ENCODE peak calls at places on chromosome 17, in seven cellular contexts. Z is pancreas, M is astrocyte of the cerebellum, E is fibroblast of the aortic adventitia, J is adrenal gland, V is esophagus muscularis mucosa, T is stomach. C is an unnamed sample.

GRCh38 chr17:69834494-69834893 is 240.5 kb upstream of the KCNJ16 start:
- DNase-seq in M (no peak), Z (no peak), E (no peak), V (no peak), J (no peak), T (no peak), C (no peak)

GRCh38 chr17:77893144-77894044 is 65.1 kb upstream of the TNRC6C start:
- DNase-seq in T (no peak), V (no peak), J (no peak), Z (no peak), E (no peak), M (no peak), C (no peak)

GRCh38 chr17:73335591-73336503 is 24.0 kb upstream of the CDC42EP4 start:
- DNase-seq in J (no peak), M (no peak), T (peak), Z (no peak), E (no peak), V (no peak), C (no peak)

GRCh38 chr17:8019161-8019560 is 16.7 kb downstream of the GUCY2D start:
- DNase-seq in V (no peak), M (no peak), E (no peak), T (no peak), Z (no peak), J (no peak), C (no peak)

GRCh38 chr17:29930399-29931010 is 477 bp upstream of the SSH2 start:
- DNase-seq in M (no peak), J (no peak), T (no peak), Z (no peak), V (no peak), E (peak), C (no peak)

GRCh38 chr17:61178284-61178683 is 221.4 kb upstream of the TBX2 start:
- DNase-seq in M (no peak), V (no peak), J (no peak), T (no peak), E (no peak), Z (no peak), C (no peak)

GRCh38 chr17:2054740-2055493 is at the start of gene HIC1:
- DNase-seq in J (peak), Z (peak), V (peak), T (peak), M (no peak), E (peak), C (peak)

GRCh38 chr17:44308320-44308818 is at the start of gene RUNDC3A:
- DNase-seq in E (peak), T (peak), J (peak), Z (peak), V (peak), M (peak), C (peak)

GRCh38 chr17:78409191-78409621 is 30.8 kb downstream of the PGS1 start:
- DNase-seq in E (no peak), M (no peak), J (no peak), Z (peak), V (no peak), T (peak), C (no peak)

GRCh38 chr17:36778458-36778857 is 158.8 kb upstream of the LHX1 start:
- DNase-seq in J (no peak), M (no peak), Z (no peak), T (no peak), V (no peak), E (no peak), C (no peak)

GRCh38 chr17:59370580-59371299 is 39.3 kb downstream of the YPEL2 start:
- DNase-seq in M (no peak), E (no peak), T (no peak), Z (peak), J (no peak), V (no peak), C (no peak)

GRCh38 chr17:39765766-39766165 is 28.0 kb downstream of the GRB7 start:
- DNase-seq in J (no peak), Z (no peak), V (no peak), M (no peak), E (no peak), T (no peak), C (no peak)

GRCh38 chr17:15233022-15233805 is 31.9 kb downstream of the PMP22 start:
- DNase-seq in J (peak), V (no peak), Z (no peak), M (no peak), E (peak), T (no peak), C (no peak)

GRCh38 chr17:5785867-5786509 is 201.7 kb upstream of the NLRP1 start:
- DNase-seq in M (no peak), V (no peak), J (no peak), Z (no peak), E (peak), T (no peak), C (no peak)

GRCh38 chr17:48612854-48613691 is 2.0 kb downstream of the HOXB8 start:
- DNase-seq in V (no peak), J (peak), Z (no peak), M (no peak), T (no peak), E (no peak), C (peak)

GRCh38 chr17:44002141-44002848 is 2.1 kb upstream of the NAGS start:
- DNase-seq in E (peak), Z (no peak), V (no peak), J (no peak), M (no peak), T (no peak), C (no peak)

GRCh38 chr17:39894681-39895376 is 23.6 kb downstream of the GSDMB start:
- DNase-seq in M (no peak), J (no peak), V (no peak), E (no peak), Z (no peak), T (no peak), C (no peak)

GRCh38 chr17:5780476-5780875 is 196.2 kb upstream of the NLRP1 start:
- DNase-seq in Z (no peak), T (no peak), E (peak), M (no peak), V (no peak), J (no peak), C (no peak)

GRCh38 chr17:858941-859452 is 76.8 kb downstream of the MRM3 start:
- DNase-seq in J (no peak), Z (no peak), M (no peak), V (no peak), E (peak), T (no peak), C (no peak)

GRCh38 chr17:49148171-49148570 is 15.6 kb downstream of the B4GALNT2 start:
- DNase-seq in V (no peak), Z (no peak), M (no peak), E (no peak), T (no peak), J (no peak), C (no peak)

GRCh38 chr17:45763182-45763581 is 20.9 kb upstream of the CRHR1 start:
- DNase-seq in Z (no peak), V (no peak), J (no peak), T (no peak), M (no peak), E (no peak), C (no peak)

GRCh38 chr17:2030779-2031163 is 818 bp downstream of the DPH1 start:
- DNase-seq in E (peak), J (peak), Z (no peak), T (no peak), M (no peak), V (no peak), C (peak)

GRCh38 chr17:14297161-14297851 is 3.6 kb upstream of the HS3ST3B1 start:
- DNase-seq in Z (no peak), T (peak), V (peak), E (peak), M (no peak), J (no peak), C (peak)

GRCh38 chr17:60964160-60964559 is 286.5 kb downstream of the BCAS3 start:
- DNase-seq in Z (no peak), E (no peak), T (no peak), V (no peak), J (no peak), M (no peak), C (no peak)

GRCh38 chr17:75832652-75833400 is 11.4 kb downstream of the UNC13D start:
- DNase-seq in V (no peak), M (no peak), Z (no peak), T (no peak), J (no peak), E (no peak), C (no peak)

GRCh38 chr17:82219083-82219482 is 6.4 kb upstream of the CCDC57 start:
- DNase-seq in M (no peak), T (no peak), V (no peak), Z (no peak), J (no peak), E (no peak), C (no peak)

GRCh38 chr17:2386400-2387085 is 14.3 kb downstream of the MNT start:
- DNase-seq in T (peak), M (no peak), V (no peak), J (no peak), Z (no peak), E (no peak), C (no peak)

GRCh38 chr17:10136258-10136981 is 62.0 kb downstream of the GAS7 start:
- DNase-seq in T (no peak), J (no peak), E (no peak), M (no peak), V (no peak), Z (no peak), C (no peak)

GRCh38 chr17:7176870-7177209 is 2.3 kb downstream of the ASGR1 start:
- DNase-seq in T (no peak), J (peak), V (no peak), M (no peak), E (no peak), Z (no peak), C (no peak)

GRCh38 chr17:77756846-77757610 is 201.5 kb upstream of the TNRC6C start:
- DNase-seq in J (no peak), E (no peak), M (no peak), V (no peak), T (no peak), Z (no peak), C (no peak)

GRCh38 chr17:47305302-47305923 is 18.3 kb upstream of the EFCAB13 start:
- DNase-seq in E (peak), V (no peak), M (peak), Z (no peak), T (no peak), J (peak), C (no peak)

DNA sequence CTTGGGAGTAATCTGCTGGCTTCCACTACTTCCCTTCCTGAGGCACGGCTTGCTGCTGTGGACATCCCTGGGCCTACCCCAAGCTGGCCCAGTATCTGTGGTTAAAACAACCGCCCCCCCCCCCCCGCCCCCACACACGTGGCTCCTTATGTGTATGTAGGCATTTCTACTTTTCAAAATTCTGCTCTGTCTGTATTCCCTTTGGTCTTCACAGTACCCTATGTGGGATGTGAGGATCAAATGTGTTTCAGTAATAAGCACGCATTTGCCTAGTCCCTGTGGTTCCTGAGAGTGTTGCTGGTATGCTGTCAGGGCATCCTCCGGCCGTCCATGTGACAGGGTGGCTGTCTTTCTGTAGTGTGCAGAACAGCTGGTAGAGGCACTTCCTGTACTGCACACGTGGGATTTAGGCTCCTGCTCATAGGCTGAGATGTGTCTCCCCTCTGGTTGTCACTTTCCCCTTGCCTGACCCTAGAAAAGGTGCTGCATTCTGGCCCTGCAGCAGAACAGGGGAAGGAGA is 2.2 kb downstream of the NT5M start:
- DNase-seq in V (no peak), J (peak), M (no peak), E (no peak), Z (no peak), T (no peak), C (no peak)
- TF ChIP-seq CTCF in V (no peak), J (no peak), M (no peak), E (no peak), Z (no peak), T (no peak), C (no peak)

DNA sequence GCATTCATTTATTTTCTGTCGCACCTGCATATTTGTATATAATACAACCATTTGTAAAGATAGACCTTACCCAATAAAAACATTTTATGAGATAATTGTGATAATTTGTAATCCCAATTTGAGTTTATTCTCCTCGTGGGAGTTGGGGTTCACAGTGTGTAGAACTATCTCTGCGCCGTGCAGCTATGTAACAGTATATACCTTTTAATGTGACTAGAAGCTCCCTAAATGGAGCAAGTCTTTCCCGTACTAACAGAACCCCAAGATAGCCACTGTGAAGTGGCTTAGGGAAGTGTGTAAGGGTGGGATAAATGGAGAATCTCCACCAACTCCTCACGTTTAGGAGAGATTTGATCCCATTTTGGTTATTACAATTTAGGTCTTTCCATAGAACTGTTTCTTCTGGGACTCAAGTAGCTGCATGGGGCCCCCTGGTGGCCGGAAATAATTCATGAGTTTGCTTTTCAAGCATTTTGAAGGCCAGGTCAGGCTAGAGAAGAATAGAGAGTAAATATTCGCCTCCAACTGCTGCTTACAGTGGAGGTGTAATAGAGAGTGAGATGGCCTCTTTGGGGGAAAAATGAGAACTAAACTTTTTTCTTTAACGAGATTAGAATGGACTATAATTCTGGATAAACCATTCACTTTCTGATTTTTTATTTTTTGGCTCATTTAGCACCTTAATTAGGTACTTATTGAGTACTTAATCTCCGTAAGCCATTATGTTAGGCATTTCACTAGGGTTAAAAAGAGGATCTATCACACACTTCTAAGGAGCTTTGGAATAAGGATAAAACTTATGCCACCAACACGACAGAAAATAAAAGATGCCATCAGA is 4.5 kb downstream of the TMEM100 start:
- DNase-seq in T (peak), V (no peak), E (peak), Z (peak), J (peak), M (peak), C (peak)
- TF ChIP-seq CTCF in T (peak), V (peak), E (peak), Z (peak), J (peak), M (peak), C (peak)

GRCh38 chr17:4162366-4162765 is 19.4 kb downstream of the CYB5D2 start:
- DNase-seq in M (no peak), T (no peak), E (no peak), Z (no peak), J (no peak), V (no peak), C (no peak)

GRCh38 chr17:4159761-4160160 is 16.8 kb downstream of the CYB5D2 start:
- DNase-seq in M (no peak), J (no peak), T (no peak), Z (no peak), E (no peak), V (no peak), C (no peak)

GRCh38 chr17:4160294-4160859 is 17.4 kb downstream of the CYB5D2 start:
- DNase-seq in Z (no peak), M (no peak), E (no peak), J (no peak), T (no peak), V (no peak), C (no peak)

GRCh38 chr17:4161560-4162221 is 18.7 kb downstream of the CYB5D2 start:
- DNase-seq in M (no peak), J (peak), V (no peak), T (no peak), Z (no peak), E (peak), C (no peak)

GRCh38 chr17:4161179-4161559 is 18.2 kb downstream of the CYB5D2 start:
- DNase-seq in V (no peak), J (peak), Z (no peak), E (peak), T (peak), M (peak), C (no peak)
- TF ChIP-seq CTCF in V (no peak), J (no peak), Z (no peak), E (peak), T (no peak), M (peak), C (no peak)

DNA sequence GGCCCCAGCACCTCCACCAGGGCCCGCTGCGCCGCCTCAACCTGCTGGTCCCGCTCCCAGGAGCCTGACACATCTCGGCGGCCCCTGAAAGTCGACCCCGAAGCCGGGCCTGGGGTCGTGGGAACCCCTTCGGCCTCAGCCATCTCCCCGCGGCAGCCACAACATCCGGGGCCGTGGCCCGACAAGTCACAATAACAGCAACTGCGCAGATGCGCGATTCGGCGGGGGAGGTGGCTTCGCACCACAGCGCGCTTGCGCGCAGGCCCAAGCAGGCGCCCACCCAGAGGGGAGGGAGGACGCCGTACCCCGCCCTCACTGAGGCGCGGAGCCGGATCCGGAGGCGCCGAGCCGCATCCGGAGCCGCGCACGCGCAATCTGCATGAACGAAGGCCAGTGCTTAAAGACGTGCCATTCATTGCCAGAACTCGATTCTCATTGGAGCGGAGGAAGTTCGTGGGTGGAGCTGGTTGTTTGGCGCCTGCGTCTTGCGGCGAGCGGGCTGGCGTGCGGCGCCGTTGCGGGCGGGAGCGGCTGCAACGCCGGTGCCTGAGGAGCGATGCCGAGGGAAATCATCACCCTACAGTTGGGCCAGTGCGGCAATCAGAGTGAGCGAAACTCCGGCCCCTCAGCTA is at the start of the genes RETREG3 and TUBG1:
- DNase-seq in M (peak), V (peak), E (peak), J (peak), T (peak), Z (peak), C (peak)
- TF ChIP-seq CTCF in M (peak), V (peak), E (peak), J (peak), T (peak), Z (no peak), C (no peak)

GRCh38 chr17:81035389-81036127 is 607 bp downstream of the BAIAP2 start:
- DNase-seq in J (no peak), T (no peak), E (peak), M (no peak), Z (peak), V (no peak), C (no peak)

GRCh38 chr17:81033535-81034167 is 1.3 kb upstream of the BAIAP2 start:
- DNase-seq in Z (peak), M (no peak), T (no peak), E (no peak), V (no peak), J (peak), C (no peak)

GRCh38 chr17:81036128-81036891 is 1.4 kb downstream of the BAIAP2 start:
- DNase-seq in M (no peak), T (no peak), V (no peak), Z (peak), J (no peak), E (peak), C (no peak)

GRCh38 chr17:81034168-81034777 is 678 bp upstream of the BAIAP2 start:
- DNase-seq in T (no peak), E (no peak), J (no peak), V (no peak), Z (no peak), M (no peak), C (no peak)

DNA sequence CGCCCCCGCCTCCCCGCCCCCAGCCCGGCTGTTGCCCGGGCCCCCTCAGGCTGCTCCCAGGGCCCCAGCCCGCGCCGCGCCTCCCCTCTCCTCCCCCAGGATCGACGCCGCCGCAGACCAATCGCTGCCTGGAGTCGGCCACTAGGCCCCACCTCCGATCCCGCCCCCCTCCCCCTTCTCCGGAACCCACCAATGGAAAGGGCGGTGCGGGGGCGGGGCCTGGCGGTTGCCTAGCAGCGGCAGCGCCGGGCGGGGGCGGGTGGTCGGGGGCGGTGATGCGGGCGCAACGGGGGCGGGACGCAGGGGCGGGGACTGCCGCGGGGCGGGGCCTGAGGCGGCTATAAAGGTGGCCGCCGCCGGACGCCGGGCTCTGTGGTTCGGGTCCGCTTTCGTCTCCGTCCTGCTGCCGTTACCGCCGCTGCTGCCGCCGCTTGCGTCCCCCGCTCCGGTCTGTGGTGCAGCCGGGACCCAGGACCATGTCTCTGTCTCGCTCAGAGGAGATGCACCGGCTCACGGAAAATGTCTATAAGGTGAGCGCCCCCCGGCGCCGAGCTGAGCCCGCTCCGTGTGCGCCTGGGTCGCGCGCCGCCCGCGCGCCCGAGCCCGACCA is at the start of gene BAIAP2:
- DNase-seq in Z (peak), T (peak), E (peak), J (peak), M (peak), V (peak), C (peak)
- TF ChIP-seq CTCF in Z (no peak), T (no peak), E (no peak), J (no peak), M (no peak), V (no peak), C (no peak)

GRCh38 chr17:18854956-18855355 is 3.0 kb upstream of the PRPSAP2 start:
- DNase-seq in Z (no peak), M (no peak), T (no peak), V (no peak), E (no peak), J (no peak), C (no peak)

GRCh38 chr17:18850679-18851078 is 7.3 kb upstream of the PRPSAP2 start:
- DNase-seq in E (no peak), J (no peak), T (no peak), Z (no peak), M (no peak), V (no peak), C (no peak)

GRCh38 chr17:18855831-18856624 is 1.9 kb upstream of the PRPSAP2 start:
- DNase-seq in M (peak), Z (peak), T (peak), E (peak), J (peak), V (peak), C (peak)

DNA sequence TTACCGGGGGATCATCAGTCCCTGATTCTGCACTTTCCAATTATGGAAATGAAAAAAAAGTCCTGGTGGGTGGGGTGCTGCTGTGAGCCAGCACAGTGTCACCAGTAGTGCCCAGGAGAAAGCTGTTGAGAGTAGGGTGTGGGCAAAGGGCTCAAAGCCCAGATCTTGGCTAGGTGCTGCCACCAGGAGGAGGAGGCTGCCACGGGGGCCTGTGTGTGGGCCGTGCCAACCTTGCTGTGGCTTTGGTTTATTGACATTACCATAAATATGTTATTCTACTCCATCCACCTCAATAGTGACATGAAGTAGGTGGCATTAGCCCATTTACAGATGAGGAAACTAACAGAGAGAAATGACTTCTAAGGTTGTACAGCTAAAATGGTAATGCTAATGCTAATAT is 6.7 kb upstream of the PRPSAP2 start:
- DNase-seq in M (no peak), E (no peak), T (peak), Z (no peak), J (no peak), V (no peak), C (no peak)
- TF ChIP-seq CTCF in M (no peak), E (no peak), T (no peak), Z (no peak), J (no peak), V (no peak), C (no peak)